ENCODE peak calls at places on chromosome 6, in six cellular contexts. One of them, this sample, is unnamed.
A peak's percentile ranks its signal among the peaks of the same experiment; 100 is the strongest.

GRCh38 chr6:112311950-112312547 is 35.1 kb upstream of the RFPL4B start:
- DNase-seq in H1: no peak
- DNase-seq in upper lobe of right lung: no peak
- DNase-seq in right lobe of liver: no peak
- DNase-seq in Panc1: peak; percentile 25
- DNase-seq in heart right ventricle: no peak
- DNase-seq in this sample: no peak

GRCh38 chr6:148144917-148145521 is 197.6 kb upstream of the SASH1 start:
- DNase-seq in heart right ventricle: peak; percentile 73
- DNase-seq in H1: peak; percentile 31
- DNase-seq in upper lobe of right lung: peak; percentile 79
- DNase-seq in right lobe of liver: peak; percentile 63
- DNase-seq in Panc1: peak; percentile 39
- DNase-seq in this sample: no peak

GRCh38 chr6:124964084-124964763 is 2.0 kb downstream of the RNF217 start:
- DNase-seq in upper lobe of right lung: no peak
- DNase-seq in H1: no peak
- DNase-seq in heart right ventricle: no peak
- DNase-seq in Panc1: no peak
- DNase-seq in right lobe of liver: peak; percentile 28
- DNase-seq in this sample: no peak

GRCh38 chr6:133198725-133199124 is 42.4 kb upstream of the EYA4 start:
- DNase-seq in H1: no peak
- DNase-seq in Panc1: no peak
- DNase-seq in right lobe of liver: no peak
- DNase-seq in heart right ventricle: no peak
- DNase-seq in upper lobe of right lung: no peak
- DNase-seq in this sample: no peak

GRCh38 chr6:73585566-73586415 is 65.0 kb upstream of the EEF1A1 start:
- DNase-seq in upper lobe of right lung: no peak
- DNase-seq in heart right ventricle: no peak
- DNase-seq in right lobe of liver: no peak
- DNase-seq in Panc1: peak; percentile 68
- DNase-seq in H1: no peak
- DNase-seq in this sample: no peak

GRCh38 chr6:170151235-170152110 is 139.4 kb downstream of the DLL1 start:
- DNase-seq in right lobe of liver: no peak
- DNase-seq in heart right ventricle: no peak
- DNase-seq in H1: no peak
- DNase-seq in Panc1: no peak
- DNase-seq in upper lobe of right lung: no peak
- DNase-seq in this sample: no peak

GRCh38 chr6:53189554-53189953 is 40.9 kb upstream of the GCM1 start:
- DNase-seq in H1: no peak
- DNase-seq in heart right ventricle: no peak
- DNase-seq in right lobe of liver: no peak
- DNase-seq in upper lobe of right lung: no peak
- DNase-seq in Panc1: no peak
- DNase-seq in this sample: no peak

GRCh38 chr6:157070403-157071107 is 252.8 kb downstream of the TMEM242 start:
- DNase-seq in right lobe of liver: no peak
- DNase-seq in upper lobe of right lung: no peak
- DNase-seq in Panc1: no peak
- DNase-seq in H1: no peak
- DNase-seq in heart right ventricle: no peak
- DNase-seq in this sample: no peak

GRCh38 chr6:31356946-31357466 is at the start of gene HLA-B:
- DNase-seq in right lobe of liver: peak; percentile 84
- DNase-seq in heart right ventricle: peak; percentile 88
- DNase-seq in H1: no peak
- DNase-seq in upper lobe of right lung: peak; percentile 82
- DNase-seq in Panc1: peak; percentile 53
- DNase-seq in this sample: peak; percentile 92

GRCh38 chr6:41783106-41783780 is 2.7 kb downstream of the PRICKLE4 start:
- DNase-seq in H1: no peak
- DNase-seq in Panc1: no peak
- DNase-seq in heart right ventricle: no peak
- DNase-seq in right lobe of liver: no peak
- DNase-seq in upper lobe of right lung: no peak
- DNase-seq in this sample: peak; percentile 49

GRCh38 chr6:133959667-133960368 is 6.8 kb downstream of the TBPL1 start:
- DNase-seq in heart right ventricle: no peak
- DNase-seq in Panc1: no peak
- DNase-seq in right lobe of liver: no peak
- DNase-seq in upper lobe of right lung: no peak
- DNase-seq in H1: no peak
- DNase-seq in this sample: no peak

GRCh38 chr6:138161434-138162103 is at the start of gene ARFGEF3:
- DNase-seq in upper lobe of right lung: peak; percentile 89
- DNase-seq in H1: no peak
- DNase-seq in Panc1: no peak
- DNase-seq in heart right ventricle: peak; percentile 59
- DNase-seq in right lobe of liver: peak; percentile 75
- DNase-seq in this sample: no peak

GRCh38 chr6:1760876-1761275 is 151.2 kb downstream of the FOXC1 start:
- DNase-seq in upper lobe of right lung: no peak
- DNase-seq in Panc1: no peak
- DNase-seq in H1: no peak
- DNase-seq in heart right ventricle: no peak
- DNase-seq in right lobe of liver: no peak
- DNase-seq in this sample: no peak

GRCh38 chr6:33419580-33420492 is at the start of gene SYNGAP1:
- DNase-seq in Panc1: no peak
- DNase-seq in H1: no peak
- DNase-seq in heart right ventricle: peak; percentile 70
- DNase-seq in upper lobe of right lung: no peak
- DNase-seq in right lobe of liver: no peak
- DNase-seq in this sample: no peak

GRCh38 chr6:140980265-140980887 is 1152.3 kb upstream of the GJE1 start:
- DNase-seq in H1: no peak
- DNase-seq in upper lobe of right lung: no peak
- DNase-seq in right lobe of liver: no peak
- DNase-seq in heart right ventricle: no peak
- DNase-seq in Panc1: no peak
- DNase-seq in this sample: no peak

GRCh38 chr6:18260448-18261106 is 3.8 kb downstream of the DEK start:
- DNase-seq in heart right ventricle: no peak
- DNase-seq in H1: no peak
- DNase-seq in upper lobe of right lung: no peak
- DNase-seq in right lobe of liver: no peak
- DNase-seq in Panc1: no peak
- DNase-seq in this sample: no peak

GRCh38 chr6:108797951-108798671 is 50.1 kb upstream of the ARMC2 start:
- DNase-seq in heart right ventricle: no peak
- DNase-seq in Panc1: no peak
- DNase-seq in right lobe of liver: peak; percentile 37
- DNase-seq in upper lobe of right lung: no peak
- DNase-seq in H1: no peak
- DNase-seq in this sample: no peak

GRCh38 chr6:108799791-108800190 is 48.4 kb upstream of the ARMC2 start:
- DNase-seq in right lobe of liver: no peak
- DNase-seq in heart right ventricle: no peak
- DNase-seq in Panc1: no peak
- DNase-seq in H1: no peak
- DNase-seq in upper lobe of right lung: no peak
- DNase-seq in this sample: no peak

GRCh38 chr6:108800510-108800909 is 47.7 kb upstream of the ARMC2 start:
- DNase-seq in H1: no peak
- DNase-seq in upper lobe of right lung: no peak
- DNase-seq in right lobe of liver: no peak
- DNase-seq in Panc1: no peak
- DNase-seq in heart right ventricle: no peak
- DNase-seq in this sample: no peak

GRCh38 chr6:108799356-108799720 is 48.9 kb upstream of the ARMC2 start:
- DNase-seq in H1: no peak
- DNase-seq in heart right ventricle: no peak
- DNase-seq in right lobe of liver: no peak
- DNase-seq in upper lobe of right lung: no peak
- DNase-seq in Panc1: no peak
- DNase-seq in this sample: no peak

GRCh38 chr6:108798672-108799355 is 49.4 kb upstream of the ARMC2 start:
- DNase-seq in H1: no peak
- DNase-seq in heart right ventricle: peak; percentile 49
- DNase-seq in right lobe of liver: peak; percentile 51
- DNase-seq in Panc1: no peak
- DNase-seq in upper lobe of right lung: no peak
- DNase-seq in this sample: no peak
- H3K4me3 ChIP-seq in H1: no peak overlapping the region
- H3K4me3 ChIP-seq in heart right ventricle: no peak overlapping the region
- H3K4me3 ChIP-seq in right lobe of liver: no peak overlapping the region
- H3K4me3 ChIP-seq in Panc1: no peak overlapping the region
- H3K4me3 ChIP-seq in upper lobe of right lung: no peak overlapping the region
- H3K4me3 ChIP-seq in this sample: no peak overlapping the region

GRCh38 chr6:68053805-68054373 is 581.2 kb upstream of the ADGRB3 start:
- DNase-seq in heart right ventricle: no peak
- DNase-seq in H1: no peak
- DNase-seq in upper lobe of right lung: no peak
- DNase-seq in right lobe of liver: no peak
- DNase-seq in Panc1: no peak
- DNase-seq in this sample: no peak
- TF ChIP-seq CTCF in heart right ventricle: no peak
- TF ChIP-seq CTCF in H1: no peak
- TF ChIP-seq CTCF in upper lobe of right lung: no peak
- TF ChIP-seq CTCF in right lobe of liver: no peak
- TF ChIP-seq CTCF in Panc1: no peak
- TF ChIP-seq CTCF in this sample: no peak

GRCh38 chr6:144296973-144297372 is 11.8 kb downstream of the UTRN start:
- DNase-seq in Panc1: no peak
- DNase-seq in heart right ventricle: no peak
- DNase-seq in H1: no peak
- DNase-seq in upper lobe of right lung: no peak
- DNase-seq in right lobe of liver: peak; percentile 60
- DNase-seq in this sample: no peak

GRCh38 chr6:144295981-144296767 is 11.0 kb downstream of the UTRN start:
- DNase-seq in right lobe of liver: no peak
- DNase-seq in Panc1: no peak
- DNase-seq in upper lobe of right lung: no peak
- DNase-seq in H1: no peak
- DNase-seq in heart right ventricle: no peak
- DNase-seq in this sample: no peak

GRCh38 chr6:144294016-144294415 is 8.9 kb downstream of the UTRN start:
- DNase-seq in heart right ventricle: no peak
- DNase-seq in right lobe of liver: no peak
- DNase-seq in upper lobe of right lung: no peak
- DNase-seq in H1: no peak
- DNase-seq in Panc1: no peak
- DNase-seq in this sample: no peak

GRCh38 chr6:144297498-144298166 is 12.5 kb downstream of the UTRN start:
- DNase-seq in upper lobe of right lung: no peak
- DNase-seq in heart right ventricle: no peak
- DNase-seq in Panc1: no peak
- DNase-seq in right lobe of liver: no peak
- DNase-seq in H1: no peak
- DNase-seq in this sample: no peak

DNA sequence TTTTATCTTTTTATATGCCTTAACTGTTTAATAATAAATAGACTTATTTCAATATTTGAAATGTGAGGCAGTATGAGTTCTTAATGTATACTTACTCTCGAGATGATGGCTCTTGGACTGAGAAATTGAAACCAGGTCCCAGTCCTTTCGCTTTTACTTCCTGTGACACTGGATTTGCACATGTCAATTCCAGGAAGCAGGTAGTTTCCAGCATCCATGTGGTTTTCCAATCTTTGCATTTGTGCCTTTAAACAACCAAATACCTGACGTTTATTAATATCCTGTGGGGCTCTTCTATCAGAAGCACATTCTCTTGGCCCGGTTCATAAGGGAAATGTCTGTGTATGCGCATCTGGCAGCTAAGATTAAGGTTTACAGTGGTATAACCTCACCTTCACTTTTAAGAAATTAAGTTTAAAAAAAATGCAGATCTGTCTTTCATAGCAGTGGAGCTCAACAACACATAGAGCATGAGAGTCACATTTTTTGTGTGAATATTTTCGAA is 13.1 kb downstream of the UTRN start:
- DNase-seq in heart right ventricle: no peak
- DNase-seq in upper lobe of right lung: no peak
- DNase-seq in right lobe of liver: no peak
- DNase-seq in H1: no peak
- DNase-seq in Panc1: no peak
- DNase-seq in this sample: no peak
- H3K27ac ChIP-seq in heart right ventricle: no peak overlapping the region
- H3K27ac ChIP-seq in upper lobe of right lung: peak overlapping the region; percentile 20
- H3K27ac ChIP-seq in right lobe of liver: peak overlapping the region; percentile 35
- H3K27ac ChIP-seq in H1: no peak overlapping the region
- H3K27ac ChIP-seq in Panc1: peak overlapping the region; percentile 5
- H3K27ac ChIP-seq in this sample: no peak overlapping the region

GRCh38 chr6:151692216-151692615 is 115.3 kb upstream of the ESR1 start:
- DNase-seq in right lobe of liver: no peak
- DNase-seq in upper lobe of right lung: no peak
- DNase-seq in H1: no peak
- DNase-seq in heart right ventricle: no peak
- DNase-seq in Panc1: no peak
- DNase-seq in this sample: no peak

GRCh38 chr6:151690303-151690702 is 117.2 kb upstream of the ESR1 start:
- DNase-seq in upper lobe of right lung: no peak
- DNase-seq in H1: no peak
- DNase-seq in heart right ventricle: no peak
- DNase-seq in Panc1: no peak
- DNase-seq in right lobe of liver: no peak
- DNase-seq in this sample: no peak

GRCh38 chr6:151689499-151690201 is 117.8 kb upstream of the ESR1 start:
- DNase-seq in right lobe of liver: no peak
- DNase-seq in heart right ventricle: no peak
- DNase-seq in H1: no peak
- DNase-seq in upper lobe of right lung: no peak
- DNase-seq in Panc1: no peak
- DNase-seq in this sample: no peak

GRCh38 chr6:151693366-151693765 is 114.1 kb upstream of the ESR1 start:
- DNase-seq in right lobe of liver: no peak
- DNase-seq in upper lobe of right lung: no peak
- DNase-seq in heart right ventricle: no peak
- DNase-seq in H1: no peak
- DNase-seq in Panc1: no peak
- DNase-seq in this sample: no peak

DNA sequence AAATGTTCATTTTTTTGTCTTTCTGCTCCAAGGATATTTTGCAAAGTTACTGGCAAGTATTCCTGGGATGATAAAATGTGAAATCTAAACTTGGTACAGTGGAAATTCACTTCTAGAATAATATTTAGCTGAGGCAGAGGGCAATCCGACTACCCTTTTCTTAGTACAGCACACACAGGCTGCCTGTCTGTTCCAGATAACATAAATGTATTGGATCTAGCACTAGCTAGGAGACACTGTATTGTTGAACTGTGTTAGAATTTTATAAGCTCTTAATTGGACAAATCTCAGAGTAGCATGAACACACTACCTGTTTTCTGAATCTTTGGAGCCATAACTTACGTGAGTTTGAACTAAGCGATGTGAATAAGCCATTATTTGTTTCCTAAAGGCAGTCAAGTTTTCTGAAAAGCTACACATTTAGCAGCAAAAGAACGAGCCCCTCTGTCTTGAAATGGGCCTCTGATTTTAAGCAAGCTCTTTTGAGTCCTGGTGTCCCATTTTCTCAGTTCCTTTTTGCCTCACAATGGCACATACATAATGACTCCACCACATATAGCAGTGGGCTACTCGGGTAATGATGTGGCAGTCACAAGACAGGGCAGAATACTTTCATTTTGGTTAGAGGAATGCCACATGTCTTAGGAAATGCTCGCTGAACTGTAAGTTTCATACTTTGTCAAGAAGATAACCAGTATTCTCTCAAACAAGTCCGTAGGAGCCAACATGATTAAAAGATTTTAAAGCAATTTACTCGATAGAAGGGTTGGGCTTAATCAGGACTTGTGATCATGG is 116.5 kb upstream of the ESR1 start:
- DNase-seq in right lobe of liver: no peak
- DNase-seq in heart right ventricle: no peak
- DNase-seq in upper lobe of right lung: no peak
- DNase-seq in Panc1: no peak
- DNase-seq in H1: no peak
- DNase-seq in this sample: no peak
- H3K4me3 ChIP-seq in right lobe of liver: peak overlapping the region; percentile 7
- H3K4me3 ChIP-seq in heart right ventricle: peak overlapping the region; percentile 43
- H3K4me3 ChIP-seq in upper lobe of right lung: peak overlapping the region; percentile 47
- H3K4me3 ChIP-seq in Panc1: no peak overlapping the region
- H3K4me3 ChIP-seq in H1: no peak overlapping the region
- H3K4me3 ChIP-seq in this sample: peak overlapping the region; percentile 51